ENCODE peak calls at places on chromosome 2, in six cellular contexts. M, U, V, J, B and Z are unnamed samples.
A peak's percentile ranks its signal among the peaks of the same experiment; 100 is the strongest.

GRCh38 chr2:233448220-233448559 is 93.9 kb downstream of the DGKD start:
- DNase-seq in M (no peak), B (no peak), J (no peak), U (no peak), V (no peak), Z (no peak)

GRCh38 chr2:231662811-231663457 is 45.4 kb upstream of the PTMA start:
- DNase-seq in B (no peak), J (no peak), M (no peak), V (no peak), U (no peak), Z (no peak)

GRCh38 chr2:10524841-10525572 is 76.9 kb upstream of the ODC1 start:
- DNase-seq in M (no peak), V (no peak), J (no peak), U (peak; percentile 51), B (no peak), Z (no peak)

GRCh38 chr2:143480586-143481230 is 351.5 kb downstream of the ARHGAP15 start:
- DNase-seq in J (no peak), U (no peak), B (no peak), M (no peak), V (no peak), Z (no peak)

GRCh38 chr2:216802516-216803265 is 57.2 kb downstream of the TNP1 start:
- DNase-seq in U (no peak), J (no peak), V (no peak), M (no peak), B (no peak), Z (no peak)

GRCh38 chr2:126220336-126220735 is 435.6 kb upstream of the GYPC start:
- DNase-seq in B (no peak), U (no peak), J (no peak), M (no peak), V (peak; percentile 15), Z (no peak)

GRCh38 chr2:188279093-188279445 is 12.6 kb upstream of the GULP1 start:
- DNase-seq in U (no peak), M (no peak), B (no peak), V (no peak), J (no peak), Z (no peak)

GRCh38 chr2:167944825-167945659 is 302.4 kb downstream of the STK39 start:
- DNase-seq in M (no peak), J (no peak), U (no peak), V (no peak), B (no peak), Z (no peak)

GRCh38 chr2:27174638-27175037 is 25.8 kb downstream of the TCF23 start:
- DNase-seq in V (no peak), M (no peak), U (no peak), B (no peak), J (no peak), Z (no peak)

GRCh38 chr2:29910960-29911359 is 10.4 kb downstream of the ALK start:
- DNase-seq in B (no peak), M (no peak), U (no peak), V (no peak), J (no peak), Z (no peak)